ENCODE peak calls at places on chromosomes 6 and 20, in seven cellular contexts. F, A, T, O, K, R and S are unnamed samples.

GRCh38 chr6:140050232-140050995 is 676.0 kb upstream of the CITED2 start:
- DNase-seq in K (no peak), T (no peak), O (no peak), R (no peak), F (peak; percentile 52), A (peak; percentile 56), S (no peak)

GRCh38 chr20:48523191-48523757 is 304.5 kb downstream of the PREX1 start:
- DNase-seq in O (peak; percentile 33), K (no peak), R (peak; percentile 79), T (peak; percentile 12), F (no peak), A (peak; percentile 57), S (no peak)

GRCh38 chr6:5223309-5223708 is 37.4 kb downstream of the LYRM4 start:
- DNase-seq in R (no peak), F (no peak), O (no peak), A (no peak), K (no peak), T (no peak), S (no peak)

GRCh38 chr20:57582432-57583288 is 21.8 kb downstream of the PCK1 start:
- DNase-seq in A (no peak), F (no peak), R (peak; percentile 23), O (peak; percentile 17), K (no peak), T (peak; percentile 79), S (no peak)

GRCh38 chr6:122752493-122752892 is 27.0 kb upstream of the FABP7 start:
- DNase-seq in A (no peak), F (no peak), O (no peak), K (no peak), T (no peak), R (no peak), S (no peak)

GRCh38 chr6:163554663-163555062 is 140.1 kb downstream of the QKI start:
- DNase-seq in O (peak; percentile 39), R (peak; percentile 53), K (no peak), A (peak; percentile 56), T (peak; percentile 59), F (peak; percentile 55), S (peak; percentile 58)

GRCh38 chr6:83439201-83439600 is 8.3 kb upstream of the ME1 start:
- DNase-seq in F (no peak), O (no peak), A (no peak), T (no peak), R (no peak), K (no peak), S (no peak)

GRCh38 chr6:16339263-16339587 is 100.8 kb downstream of the GMPR start:
- DNase-seq in O (no peak), T (no peak), A (no peak), K (no peak), F (no peak), R (no peak), S (no peak)

GRCh38 chr20:20184149-20184548 is 131.8 kb downstream of the CFAP61 start:
- DNase-seq in K (no peak), T (no peak), F (no peak), O (no peak), A (peak; percentile 14), R (peak; percentile 1), S (no peak)

GRCh38 chr6:28922841-28923317 is 906 bp downstream of the TRIM27 start:
- DNase-seq in O (peak; percentile 39), T (peak; percentile 27), K (no peak), F (peak; percentile 17), A (peak; percentile 53), R (peak; percentile 45), S (no peak)

GRCh38 chr6:117449549-117450439 is 24.1 kb upstream of the ROS1 start:
- DNase-seq in T (peak; percentile 84), A (peak; percentile 84), R (peak; percentile 93), F (peak; percentile 12), K (no peak), O (peak; percentile 75), S (no peak)

GRCh38 chr6:46985943-46986342 is 56.2 kb downstream of the ADGRF1 start:
- DNase-seq in T (no peak), K (no peak), F (no peak), O (peak; percentile 55), A (peak; percentile 55), R (peak; percentile 27), S (no peak)

GRCh38 chr6:29961966-29962365 is 19.6 kb downstream of the HLA-A start:
- DNase-seq in T (no peak), O (no peak), F (no peak), R (no peak), K (no peak), A (no peak), S (no peak)

GRCh38 chr20:32507998-32508774 is 76.9 kb downstream of the NOL4L start:
- DNase-seq in A (no peak), F (no peak), K (no peak), O (no peak), R (no peak), T (no peak), S (no peak)

GRCh38 chr6:161407581-161407980 is 133.7 kb upstream of the AGPAT4 start:
- DNase-seq in A (peak; percentile 73), T (no peak), F (no peak), R (peak; percentile 71), O (peak; percentile 30), K (no peak), S (no peak)

GRCh38 chr6:112639436-112639835 is 292.3 kb downstream of the RFPL4B start:
- DNase-seq in K (no peak), T (no peak), A (peak; percentile 85), F (no peak), O (no peak), R (peak; percentile 54), S (no peak)

GRCh38 chr6:77740380-77740779 is 87.5 kb downstream of the MEI4 start:
- DNase-seq in R (peak; percentile 33), K (no peak), T (no peak), A (peak; percentile 4), O (peak; percentile 49), F (no peak), S (no peak)